ENCODE peak calls at places on chromosomes 7 and 10, in eight cellular contexts. B, Z, R, D, N, W, E and X are unnamed samples.

GRCh38 chr10:29976134-29976533 is 83.3 kb downstream of the JCAD start:
- DNase-seq in E (no peak), D (no peak), W (no peak), Z (no peak), N (no peak), B (peak), R (no peak), X (no peak)

GRCh38 chr7:150444674-150445365 is 5.6 kb upstream of the GIMAP8 start:
- DNase-seq in B (peak), Z (no peak), W (no peak), N (no peak), R (no peak), E (no peak), D (no peak), X (no peak)

GRCh38 chr10:132120200-132120599 is 54.5 kb downstream of the JAKMIP3 start:
- DNase-seq in B (no peak), R (no peak), D (no peak), W (no peak), N (no peak), Z (no peak), E (no peak), X (no peak)

GRCh38 chr10:323651-324293 is 188.5 kb downstream of the ZMYND11 start:
- DNase-seq in R (no peak), B (peak), W (peak), E (peak), Z (peak), N (peak), D (peak), X (peak)

GRCh38 chr10:126171555-126171954 is 216.7 kb downstream of the ADAM12 start:
- DNase-seq in E (peak), B (peak), N (no peak), W (peak), D (no peak), Z (no peak), R (no peak), X (no peak)

GRCh38 chr7:137846588-137847417 is at the start of gene DGKI:
- DNase-seq in D (peak), Z (no peak), W (peak), N (no peak), R (no peak), B (no peak), E (peak), X (no peak)

GRCh38 chr10:29377333-29377961 is 88.6 kb downstream of the LYZL1 start:
- DNase-seq in W (peak), N (no peak), Z (no peak), B (peak), D (no peak), R (no peak), E (peak), X (no peak)

GRCh38 chr7:29162577-29162976 is 16.2 kb upstream of the CPVL start:
- DNase-seq in N (no peak), D (no peak), Z (no peak), B (no peak), R (no peak), W (no peak), E (no peak), X (no peak)

GRCh38 chr10:14185501-14186045 is 145.2 kb downstream of the FRMD4A start:
- DNase-seq in Z (peak), E (peak), N (peak), D (peak), B (peak), R (no peak), W (no peak), X (no peak)

GRCh38 chr7:22563621-22564241 is 63.7 kb upstream of the STEAP1B start:
- DNase-seq in Z (peak), R (no peak), W (no peak), B (peak), N (no peak), D (peak), E (no peak), X (no peak)

GRCh38 chr7:154212861-154213260 is 160.7 kb downstream of the DPP6 start:
- DNase-seq in N (no peak), B (no peak), E (no peak), R (no peak), Z (no peak), W (no peak), D (no peak), X (no peak)

GRCh38 chr7:30896041-30896440 is 15.6 kb upstream of the AQP1 start:
- DNase-seq in E (no peak), W (no peak), D (no peak), R (no peak), N (no peak), B (no peak), Z (no peak), X (no peak)

GRCh38 chr7:77348371-77348813 is 67.8 kb downstream of the GSAP start:
- DNase-seq in D (no peak), E (no peak), W (peak), N (no peak), Z (no peak), R (no peak), B (peak), X (no peak)

GRCh38 chr10:7797582-7797981 is 9.6 kb downstream of the ATP5F1C start:
- DNase-seq in N (no peak), R (no peak), D (no peak), Z (no peak), W (peak), B (peak), E (peak), X (no peak)

GRCh38 chr10:113047605-113047962 is 97.5 kb downstream of the TCF7L2 start:
- DNase-seq in B (no peak), R (no peak), W (no peak), N (no peak), E (peak), D (no peak), Z (no peak), X (no peak)

GRCh38 chr10:97087296-97087695 is 98.5 kb downstream of the SLIT1 start:
- DNase-seq in N (no peak), D (no peak), R (no peak), B (no peak), E (no peak), W (no peak), Z (no peak), X (no peak)

GRCh38 chr7:114293289-114294012 is 121.2 kb upstream of the FOXP2 start:
- DNase-seq in E (no peak), W (no peak), Z (no peak), D (no peak), R (no peak), B (no peak), N (no peak), X (no peak)

GRCh38 chr7:132472463-132473120 is 103.7 kb downstream of the PLXNA4 start:
- DNase-seq in B (peak), W (peak), R (no peak), N (no peak), Z (no peak), E (no peak), D (no peak), X (no peak)

GRCh38 chr10:95628786-95629185 is 27.7 kb downstream of the ALDH18A1 start:
- DNase-seq in B (no peak), D (no peak), W (no peak), E (no peak), N (no peak), R (no peak), Z (no peak), X (peak)